ENCODE peak calls at places on chromosome 12, in nine cellular contexts. Q, B, Z, X, O, V, T, A and E are unnamed samples.

GRCh38 chr12:113479578-113480335 is 8.1 kb upstream of the LHX5 start:
- DNase-seq in Q (no peak), B (peak), Z (no peak), X (no peak), O (no peak), V (peak), T (peak), A (no peak), E (no peak)

GRCh38 chr12:3551976-3552725 is 61.1 kb downstream of the PRMT8 start:
- DNase-seq in Q (no peak), B (no peak), Z (no peak), X (no peak), O (no peak), V (no peak), T (no peak), A (no peak), E (no peak)

GRCh38 chr12:14416658-14417057 is 51.2 kb downstream of the ATF7IP start:
- DNase-seq in Q (peak), B (peak), Z (peak), X (no peak), O (no peak), V (peak), T (no peak), A (peak), E (peak)

GRCh38 chr12:124916370-124917134 is 2.1 kb upstream of the UBC start:
- DNase-seq in Q (no peak), B (peak), Z (no peak), X (no peak), O (no peak), V (peak), T (no peak), A (peak), E (peak)

GRCh38 chr12:48454675-48455074 is 17.7 kb upstream of the ANP32D start:
- DNase-seq in Q (no peak), B (peak), Z (no peak), X (no peak), O (no peak), V (no peak), T (no peak), A (peak), E (no peak)

GRCh38 chr12:120650249-120650690 is 9.8 kb downstream of the CABP1 start:
- DNase-seq in Q (no peak), B (no peak), Z (no peak), X (no peak), O (no peak), V (no peak), T (no peak), A (no peak), E (no peak)

GRCh38 chr12:86770871-86771270 is 514.7 kb upstream of the MGAT4C start:
- DNase-seq in Q (no peak), B (no peak), Z (no peak), X (no peak), O (no peak), V (no peak), T (no peak), A (no peak), E (no peak)

GRCh38 chr12:114355389-114356088 is 50.4 kb downstream of the TBX5 start:
- DNase-seq in Q (no peak), B (peak), Z (no peak), X (no peak), O (no peak), V (no peak), T (no peak), A (no peak), E (peak)

GRCh38 chr12:94174576-94174975 is 26.2 kb downstream of the PLXNC1 start:
- DNase-seq in Q (no peak), B (peak), Z (no peak), X (no peak), O (no peak), V (peak), T (no peak), A (no peak), E (peak)

GRCh38 chr12:3171195-3171591 is 94.0 kb downstream of the TSPAN9 start:
- DNase-seq in Q (no peak), B (no peak), Z (no peak), X (no peak), O (no peak), V (no peak), T (no peak), A (no peak), E (no peak)

GRCh38 chr12:67716817-67717216 is 68.3 kb downstream of the DYRK2 start:
- DNase-seq in Q (no peak), B (no peak), Z (no peak), X (no peak), O (no peak), V (no peak), T (no peak), A (no peak), E (no peak)

GRCh38 chr12:50618864-50619609 is 114.3 kb downstream of the DIP2B start:
- DNase-seq in Q (peak), B (no peak), Z (no peak), X (no peak), O (no peak), V (no peak), T (no peak), A (peak), E (no peak)

GRCh38 chr12:108571604-108572165 is 9.3 kb downstream of the ISCU start:
- DNase-seq in Q (no peak), B (no peak), Z (no peak), X (no peak), O (no peak), V (no peak), T (no peak), A (no peak), E (no peak)

GRCh38 chr12:85831327-85831990 is 4.8 kb downstream of the RASSF9 start:
- DNase-seq in Q (no peak), B (no peak), Z (no peak), X (no peak), O (no peak), V (no peak), T (no peak), A (no peak), E (no peak)

GRCh38 chr12:63997198-63997597 is 152.7 kb downstream of the SRGAP1 start:
- DNase-seq in Q (no peak), B (no peak), Z (peak), X (no peak), O (no peak), V (no peak), T (no peak), A (no peak), E (no peak)

GRCh38 chr12:30719060-30719459 is 23.4 kb upstream of the IPO8 start:
- DNase-seq in Q (no peak), B (no peak), Z (no peak), X (no peak), O (no peak), V (no peak), T (no peak), A (peak), E (no peak)

GRCh38 chr12:66236969-66237368 is 48.0 kb downstream of the IRAK3 start:
- DNase-seq in Q (no peak), B (peak), Z (no peak), X (no peak), O (no peak), V (no peak), T (no peak), A (no peak), E (no peak)

GRCh38 chr12:91555981-91556380 is 373.4 kb upstream of the DCN start:
- DNase-seq in Q (no peak), B (no peak), Z (no peak), X (no peak), O (no peak), V (no peak), T (no peak), A (no peak), E (no peak)

GRCh38 chr12:57764662-57765002 is 2.2 kb downstream of the CYP27B1 start:
- DNase-seq in Q (peak), B (no peak), Z (no peak), X (no peak), O (no peak), V (peak), T (no peak), A (no peak), E (no peak)

GRCh38 chr12:25386823-25387134 is 136.1 kb upstream of the KRAS start:
- DNase-seq in Q (no peak), B (no peak), Z (no peak), X (no peak), O (no peak), V (no peak), T (peak), A (no peak), E (peak)

GRCh38 chr12:65529771-65530435 is 251.4 kb downstream of the MSRB3 start:
- DNase-seq in Q (no peak), B (no peak), Z (no peak), X (no peak), O (no peak), V (no peak), T (no peak), A (no peak), E (no peak)

GRCh38 chr12:3490848-3491382 is at the start of gene PRMT8:
- DNase-seq in Q (no peak), B (no peak), Z (peak), X (no peak), O (no peak), V (no peak), T (no peak), A (peak), E (no peak)

GRCh38 chr12:127257366-127257935 is 1009.5 kb upstream of the TMEM132C start:
- DNase-seq in Q (no peak), B (no peak), Z (no peak), X (no peak), O (no peak), V (no peak), T (no peak), A (no peak), E (no peak)

GRCh38 chr12:125299840-125300239 is 234.6 kb downstream of the AACS start:
- DNase-seq in Q (no peak), B (no peak), Z (no peak), X (no peak), O (no peak), V (no peak), T (no peak), A (no peak), E (no peak)

GRCh38 chr12:79058342-79058741 is 193.8 kb downstream of the SYT1 start:
- DNase-seq in Q (no peak), B (no peak), Z (no peak), X (no peak), O (no peak), V (no peak), T (no peak), A (peak), E (no peak)

GRCh38 chr12:66848967-66849366 is 170.1 kb upstream of the GRIP1 start:
- DNase-seq in Q (no peak), B (no peak), Z (no peak), X (no peak), O (no peak), V (no peak), T (no peak), A (no peak), E (no peak)

GRCh38 chr12:115400011-115400410 is 716.0 kb upstream of the TBX3 start:
- DNase-seq in Q (no peak), B (no peak), Z (no peak), X (no peak), O (no peak), V (no peak), T (no peak), A (no peak), E (no peak)

GRCh38 chr12:48862691-48863090 is 3.0 kb downstream of the RND1 start:
- DNase-seq in Q (no peak), B (no peak), Z (no peak), X (no peak), O (no peak), V (no peak), T (no peak), A (no peak), E (no peak)

GRCh38 chr12:42124764-42125371 is 19.8 kb downstream of the GXYLT1 start:
- DNase-seq in Q (no peak), B (peak), Z (peak), X (no peak), O (no peak), V (no peak), T (no peak), A (no peak), E (no peak)

GRCh38 chr12:51970904-51971646 is 19.6 kb downstream of the ACVR1B start:
- DNase-seq in Q (no peak), B (peak), Z (no peak), X (no peak), O (no peak), V (peak), T (no peak), A (peak), E (no peak)

GRCh38 chr12:18345021-18345735 is 83.9 kb downstream of the PIK3C2G start:
- DNase-seq in Q (no peak), B (peak), Z (no peak), X (no peak), O (no peak), V (no peak), T (no peak), A (no peak), E (no peak)

GRCh38 chr12:85275359-85275758 is 4.7 kb upstream of the ALX1 start:
- DNase-seq in Q (no peak), B (no peak), Z (no peak), X (no peak), O (no peak), V (no peak), T (no peak), A (no peak), E (no peak)

GRCh38 chr12:96274331-96274730 is 80.2 kb downstream of the ELK3 start:
- DNase-seq in Q (no peak), B (no peak), Z (no peak), X (no peak), O (no peak), V (no peak), T (no peak), A (no peak), E (no peak)

GRCh38 chr12:8989425-8989824 is at the start of gene KLRG1:
- DNase-seq in Q (no peak), B (peak), Z (no peak), X (no peak), O (no peak), V (no peak), T (no peak), A (no peak), E (no peak)

GRCh38 chr12:91954326-91954725 is 191.3 kb downstream of the BTG1 start:
- DNase-seq in Q (no peak), B (no peak), Z (peak), X (no peak), O (no peak), V (no peak), T (no peak), A (no peak), E (no peak)

GRCh38 chr12:42299392-42300308 is 26.2 kb downstream of the ZCRB1 start:
- DNase-seq in Q (no peak), B (no peak), Z (no peak), X (no peak), O (peak), V (peak), T (no peak), A (no peak), E (no peak)

GRCh38 chr12:53336137-53336785 is at the start of gene SP7:
- DNase-seq in Q (no peak), B (peak), Z (no peak), X (no peak), O (no peak), V (no peak), T (no peak), A (no peak), E (no peak)

GRCh38 chr12:79255326-79255725 is 390.8 kb downstream of the SYT1 start:
- DNase-seq in Q (no peak), B (no peak), Z (no peak), X (no peak), O (no peak), V (no peak), T (no peak), A (no peak), E (no peak)